ENCODE peak calls at places on chromosomes 11 and 22, in six cellular contexts. X is WERI-Rb-1; L is brain microvascular endothelial cell; N is CD4-positive, CD25-positive, alpha-beta regulatory T cell; K is left ventricle myocardium inferior; V is colonic mucosa. C is an unnamed sample. For H3K27me3, the result is how much of the 10 kb centered on the place peaks cover.

GRCh38 chr11:79168530-79169110 is 272.2 kb downstream of the TENM4 start:
- DNase-seq in L (no peak), N (no peak), K (no peak), V (no peak), X (peak), C (no peak)

GRCh38 chr22:45430871-45431270 is 17.4 kb downstream of the RIBC2 start:
- DNase-seq in N (no peak), X (no peak), K (no peak), V (no peak), L (no peak), C (no peak)

GRCh38 chr11:8034604-8035224 is 46.3 kb upstream of the TUB start:
- DNase-seq in X (no peak), N (no peak), L (no peak), K (no peak), V (no peak), C (peak)

GRCh38 chr11:64224891-64225607 is 937 bp downstream of the TRPT1 start:
- DNase-seq in X (no peak), K (no peak), L (no peak), V (no peak), N (no peak), C (peak)

GRCh38 chr11:14015711-14016110 is 53.2 kb downstream of the SPON1 start:
- DNase-seq in V (no peak), N (no peak), X (peak), L (peak), K (no peak), C (no peak)

GRCh38 chr11:102664001-102664752 is 39.0 kb upstream of the MMP20 start:
- DNase-seq in N (no peak), L (no peak), K (no peak), X (peak), V (no peak), C (no peak)

GRCh38 chr11:134802116-134802515 is 390.1 kb upstream of the B3GAT1 start:
- DNase-seq in X (no peak), K (no peak), V (no peak), L (no peak), N (no peak), C (no peak)

GRCh38 chr11:85029964-85030363 is 597.2 kb downstream of the DLG2 start:
- DNase-seq in N (no peak), L (peak), K (no peak), X (no peak), V (no peak), C (no peak)

GRCh38 chr22:24694971-24695928 is 79.3 kb downstream of the PIWIL3 start:
- DNase-seq in N (no peak), X (no peak), V (peak), K (no peak), L (no peak), C (no peak)

GRCh38 chr11:35629914-35630313 is 11.7 kb downstream of the FJX1 start:
- DNase-seq in K (no peak), N (no peak), V (no peak), X (no peak), L (peak), C (no peak)

GRCh38 chr22:38941488-38941987 is 15.9 kb upstream of the APOBEC3A start:
- DNase-seq in N (no peak), K (no peak), L (no peak), V (no peak), X (no peak), C (peak)

GRCh38 chr22:38943882-38944281 is 13.5 kb upstream of the APOBEC3A start:
- DNase-seq in X (no peak), V (no peak), N (no peak), K (no peak), L (no peak), C (no peak)

GRCh38 chr22:38943181-38943580 is 14.2 kb upstream of the APOBEC3A start:
- DNase-seq in X (no peak), K (no peak), N (no peak), L (no peak), V (no peak), C (no peak)

GRCh38 chr22:38940985-38941384 is 16.4 kb upstream of the APOBEC3A start:
- DNase-seq in K (no peak), L (no peak), V (no peak), X (no peak), N (no peak), C (no peak)

DNA sequence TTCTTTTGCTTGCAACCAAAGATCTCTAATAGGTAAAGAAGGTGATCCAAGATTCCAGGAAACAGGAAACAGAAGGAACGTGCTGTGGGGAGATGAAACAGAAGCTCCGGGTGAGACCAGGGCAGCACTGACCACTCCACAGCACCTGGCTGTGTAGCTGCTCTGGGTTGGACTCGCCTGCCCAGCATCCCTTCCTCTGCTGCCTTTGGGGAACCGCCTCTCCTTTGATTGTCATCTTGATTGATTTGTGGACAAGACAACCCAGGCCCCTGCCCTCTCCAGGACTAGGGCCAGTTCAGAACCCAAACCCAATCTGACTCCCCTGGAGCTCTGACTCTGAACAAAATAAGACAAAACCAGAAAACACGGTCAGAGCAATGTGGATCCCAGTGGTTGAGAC is 14.7 kb upstream of the APOBEC3A start:
- DNase-seq in K (no peak), L (no peak), N (no peak), V (no peak), X (no peak), C (no peak)
- H3K27me3 ChIP-seq in K (half or more), L (under half), N (under half), V (under half), X (under half), C (under half)

DNA sequence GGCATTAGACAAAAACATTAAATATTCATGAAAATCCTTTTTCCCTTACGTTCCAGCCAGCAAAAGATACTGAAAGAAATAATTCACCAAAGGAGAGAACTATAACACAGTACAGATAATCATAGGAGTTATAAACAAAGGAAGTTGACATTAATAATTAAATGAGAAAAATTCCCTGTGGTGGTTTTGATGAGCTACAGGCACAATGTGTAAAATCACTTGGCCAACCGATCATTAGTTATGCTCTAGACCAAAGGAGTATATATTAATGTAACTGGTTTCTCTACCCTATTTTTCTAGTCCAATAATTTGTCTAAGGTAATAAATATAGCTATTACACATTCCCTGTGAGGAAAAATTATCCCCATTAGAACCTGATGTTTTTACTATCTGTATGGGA is 534.8 kb downstream of the CNTN5 start:
- DNase-seq in N (no peak), L (no peak), V (no peak), X (no peak), K (no peak), C (no peak)
- H3K27me3 ChIP-seq in N (under half), L (under half), V (under half), X (under half), K (under half), C (under half)

GRCh38 chr22:35609261-35609660 is 7.9 kb downstream of the MB start:
- DNase-seq in V (no peak), L (no peak), N (no peak), K (no peak), X (no peak), C (no peak)

GRCh38 chr22:35604671-35605457 is 12.3 kb downstream of the MB start:
- DNase-seq in K (no peak), X (no peak), V (no peak), N (no peak), L (peak), C (no peak)

GRCh38 chr22:35608088-35608487 is 9.0 kb downstream of the MB start:
- DNase-seq in L (no peak), N (no peak), V (no peak), K (no peak), X (no peak), C (no peak)

GRCh38 chr22:35606916-35607315 is 10.2 kb downstream of the MB start:
- DNase-seq in V (no peak), X (no peak), L (no peak), K (no peak), N (no peak), C (no peak)

DNA sequence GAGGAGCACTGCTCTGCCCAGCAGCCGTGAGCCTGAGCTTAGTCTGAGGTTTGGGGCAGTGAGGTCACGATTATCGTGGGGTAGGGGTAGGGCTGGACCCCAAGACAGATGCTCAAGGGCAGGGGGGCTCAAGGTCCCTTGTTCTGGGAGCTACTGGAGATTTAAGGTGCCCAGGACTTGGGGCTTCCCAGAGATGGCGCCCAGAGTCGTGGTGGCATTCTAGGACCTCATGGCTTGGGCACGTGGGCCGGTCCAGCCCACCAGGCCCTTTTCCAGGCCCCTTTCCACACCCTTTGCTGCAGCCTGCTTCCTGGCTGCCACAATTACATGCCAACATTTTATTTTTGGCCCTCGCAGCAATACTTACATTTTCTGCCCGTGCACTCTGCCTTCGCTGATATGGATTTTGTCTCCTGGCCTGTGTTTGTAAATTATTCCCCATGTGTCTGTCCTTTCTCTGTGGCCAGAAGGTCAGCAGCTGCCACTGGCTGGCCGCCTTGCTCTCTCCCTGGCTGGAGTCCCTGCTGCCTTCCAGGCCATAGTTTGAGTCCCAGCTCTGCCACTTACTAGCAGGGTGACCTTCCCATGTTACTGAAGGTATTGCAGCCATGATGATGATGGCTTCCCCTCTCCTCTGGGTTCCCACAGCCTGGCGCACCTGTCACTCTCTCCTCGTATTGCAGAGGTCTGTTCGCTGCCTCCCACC is 11.2 kb downstream of the MB start:
- DNase-seq in V (no peak), N (no peak), L (no peak), X (no peak), K (peak), C (no peak)
- H3K27me3 ChIP-seq in V (under half), N (under half), L (under half), X (under half), K (under half), C (under half)

GRCh38 chr11:34408580-34409172 is 30.1 kb upstream of the CAT start:
- DNase-seq in X (no peak), K (no peak), V (no peak), N (no peak), L (no peak), C (no peak)

GRCh38 chr11:34405079-34405858 is 33.5 kb upstream of the CAT start:
- DNase-seq in N (no peak), L (peak), K (no peak), V (no peak), X (no peak), C (no peak)

GRCh38 chr11:34406413-34406812 is 32.3 kb upstream of the CAT start:
- DNase-seq in K (no peak), L (no peak), N (no peak), X (no peak), V (no peak), C (no peak)

GRCh38 chr11:34404280-34404679 is 34.5 kb upstream of the CAT start:
- DNase-seq in X (no peak), V (no peak), N (no peak), L (no peak), K (no peak), C (no peak)

DNA sequence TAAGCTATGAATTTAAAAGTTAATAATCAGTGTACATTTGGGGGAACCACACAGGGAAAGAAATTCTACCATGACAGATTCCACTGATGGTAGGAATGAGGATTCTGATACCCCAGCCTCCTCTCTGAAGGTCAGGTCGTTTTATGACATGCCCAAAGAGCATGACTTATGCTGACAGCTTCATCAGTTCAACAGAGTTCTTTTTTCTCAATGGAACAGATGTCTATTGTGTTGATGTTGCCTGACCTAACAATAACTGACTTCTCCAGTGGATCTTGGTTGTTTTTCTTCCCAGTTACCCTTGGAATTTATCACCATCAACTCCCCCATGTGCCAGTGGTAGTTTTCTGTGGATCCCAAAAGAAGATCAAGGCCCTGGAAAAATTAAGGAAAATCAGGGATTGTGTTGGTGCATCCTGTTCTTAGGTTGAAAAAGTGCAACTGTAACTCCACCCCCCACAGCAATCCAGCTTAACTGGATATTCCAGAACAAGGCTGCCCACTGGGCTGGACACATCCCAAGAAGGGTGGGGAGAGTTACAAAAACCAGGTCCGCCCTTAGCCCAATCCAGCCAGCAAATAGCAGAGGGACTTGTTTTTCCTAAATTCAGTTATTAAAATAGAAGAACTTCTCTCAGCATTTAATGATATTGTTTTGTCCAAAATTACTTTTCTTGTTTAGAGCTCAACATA is 31.5 kb upstream of the CAT start:
- DNase-seq in V (no peak), N (no peak), K (no peak), X (no peak), L (no peak), C (no peak)
- H3K27me3 ChIP-seq in V (under half), N (under half), K (under half), X (under half), L (under half), C (under half)

GRCh38 chr22:35997438-35997837 is 31.2 kb downstream of the RBFOX2 start:
- DNase-seq in N (no peak), K (no peak), X (no peak), L (peak), V (no peak), C (no peak)

GRCh38 chr22:35995345-35995744 is 33.3 kb downstream of the RBFOX2 start:
- DNase-seq in L (peak), N (no peak), K (no peak), X (no peak), V (no peak), C (no peak)

GRCh38 chr22:35998748-35999147 is 29.9 kb downstream of the RBFOX2 start:
- DNase-seq in V (no peak), N (no peak), K (no peak), L (no peak), X (no peak), C (no peak)

GRCh38 chr22:35995772-35996171 is 32.9 kb downstream of the RBFOX2 start:
- DNase-seq in N (no peak), L (peak), X (no peak), V (peak), K (peak), C (peak)

GRCh38 chr22:35996596-35996995 is 32.0 kb downstream of the RBFOX2 start:
- DNase-seq in V (no peak), X (no peak), L (no peak), K (no peak), N (no peak), C (no peak)
- H3K27me3 ChIP-seq in V (under half), X (under half), L (under half), K (under half), N (under half), C (under half)

DNA sequence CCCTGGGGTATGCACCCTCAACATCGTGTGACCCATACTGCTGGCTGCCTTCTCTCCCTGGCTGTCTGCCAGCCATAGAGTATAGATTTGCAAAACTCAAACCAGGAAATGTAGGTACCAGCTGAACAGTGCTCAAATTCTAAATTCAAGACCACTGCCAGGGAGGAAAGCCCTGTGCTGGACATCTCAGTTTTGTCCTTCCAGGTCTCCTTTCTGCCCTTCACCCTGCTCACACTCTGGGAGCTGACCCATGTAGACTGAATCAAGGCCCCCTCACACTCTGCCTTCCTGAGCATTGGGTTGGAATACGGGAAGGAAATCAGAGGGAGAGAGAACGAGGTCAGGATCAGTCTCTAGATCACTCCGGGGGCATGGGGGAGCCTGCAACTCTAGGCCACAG is 12.4 kb upstream of the DRD2 start:
- DNase-seq in N (no peak), X (no peak), K (no peak), V (no peak), L (no peak), C (no peak)
- H3K27me3 ChIP-seq in N (under half), X (under half), K (under half), V (under half), L (under half), C (under half)

C was measured in ovary.